ENCODE peak calls at places on chromosome 22, in ten cellular contexts. One of them, this sample, is unnamed.

GRCh38 chr22:45757068-45757467 is 85.4 kb downstream of the ATXN10 start:
- DNase-seq in C1 segment of cervical spinal cord: peak
- DNase-seq in HTR-8/SVneo: peak
- DNase-seq in CD8-positive, alpha-beta memory T cell: no peak
- DNase-seq in heart left ventricle: no peak
- DNase-seq in amniotic stem cell: peak
- DNase-seq in neural crest cell: no peak
- DNase-seq in DMS153: no peak
- DNase-seq in K562: no peak
- DNase-seq in tibial nerve: no peak
- DNase-seq in this sample: no peak

GRCh38 chr22:29873943-29874342 is 9.0 kb upstream of the MTMR3 start:
- DNase-seq in C1 segment of cervical spinal cord: no peak
- DNase-seq in HTR-8/SVneo: no peak
- DNase-seq in CD8-positive, alpha-beta memory T cell: no peak
- DNase-seq in heart left ventricle: no peak
- DNase-seq in amniotic stem cell: no peak
- DNase-seq in neural crest cell: no peak
- DNase-seq in DMS153: no peak
- DNase-seq in K562: no peak
- DNase-seq in tibial nerve: no peak
- DNase-seq in this sample: no peak

GRCh38 chr22:42439821-42440674 is 7.8 kb upstream of the NFAM1 start:
- DNase-seq in C1 segment of cervical spinal cord: peak
- DNase-seq in HTR-8/SVneo: no peak
- DNase-seq in CD8-positive, alpha-beta memory T cell: no peak
- DNase-seq in heart left ventricle: no peak
- DNase-seq in amniotic stem cell: no peak
- DNase-seq in neural crest cell: no peak
- DNase-seq in DMS153: no peak
- DNase-seq in K562: no peak
- DNase-seq in tibial nerve: peak
- DNase-seq in this sample: no peak

GRCh38 chr22:39748877-39749276 is 144.7 kb downstream of the ENTHD1 start:
- DNase-seq in C1 segment of cervical spinal cord: no peak
- DNase-seq in HTR-8/SVneo: no peak
- DNase-seq in CD8-positive, alpha-beta memory T cell: no peak
- DNase-seq in heart left ventricle: no peak
- DNase-seq in amniotic stem cell: no peak
- DNase-seq in neural crest cell: no peak
- DNase-seq in DMS153: peak
- DNase-seq in K562: no peak
- DNase-seq in tibial nerve: no peak
- DNase-seq in this sample: no peak

GRCh38 chr22:38820021-38820420 is 23.8 kb downstream of the NPTXR start:
- DNase-seq in C1 segment of cervical spinal cord: no peak
- DNase-seq in HTR-8/SVneo: no peak
- DNase-seq in CD8-positive, alpha-beta memory T cell: no peak
- DNase-seq in heart left ventricle: no peak
- DNase-seq in amniotic stem cell: no peak
- DNase-seq in neural crest cell: no peak
- DNase-seq in DMS153: no peak
- DNase-seq in K562: no peak
- DNase-seq in tibial nerve: no peak
- DNase-seq in this sample: no peak

GRCh38 chr22:48711669-48712068 is 1116.0 kb downstream of the BRD1 start:
- DNase-seq in C1 segment of cervical spinal cord: no peak
- DNase-seq in HTR-8/SVneo: no peak
- DNase-seq in CD8-positive, alpha-beta memory T cell: no peak
- DNase-seq in heart left ventricle: peak
- DNase-seq in amniotic stem cell: no peak
- DNase-seq in neural crest cell: no peak
- DNase-seq in DMS153: no peak
- DNase-seq in K562: no peak
- DNase-seq in tibial nerve: no peak
- DNase-seq in this sample: no peak

GRCh38 chr22:44192098-44192810 is 11.5 kb downstream of the PARVG start:
- DNase-seq in C1 segment of cervical spinal cord: no peak
- DNase-seq in HTR-8/SVneo: no peak
- DNase-seq in CD8-positive, alpha-beta memory T cell: no peak
- DNase-seq in heart left ventricle: no peak
- DNase-seq in amniotic stem cell: no peak
- DNase-seq in neural crest cell: peak
- DNase-seq in DMS153: no peak
- DNase-seq in K562: peak
- DNase-seq in tibial nerve: no peak
- DNase-seq in this sample: no peak

GRCh38 chr22:38316340-38317236 is 645 bp downstream of the CSNK1E start:
- DNase-seq in C1 segment of cervical spinal cord: peak
- DNase-seq in HTR-8/SVneo: no peak
- DNase-seq in CD8-positive, alpha-beta memory T cell: peak
- DNase-seq in heart left ventricle: peak
- DNase-seq in amniotic stem cell: no peak
- DNase-seq in neural crest cell: peak
- DNase-seq in DMS153: no peak
- DNase-seq in K562: peak
- DNase-seq in tibial nerve: peak
- DNase-seq in this sample: no peak

GRCh38 chr22:42150727-42151590 is 20.3 kb upstream of the CYP2D6 start:
- DNase-seq in C1 segment of cervical spinal cord: no peak
- DNase-seq in HTR-8/SVneo: no peak
- DNase-seq in CD8-positive, alpha-beta memory T cell: no peak
- DNase-seq in heart left ventricle: no peak
- DNase-seq in amniotic stem cell: no peak
- DNase-seq in neural crest cell: no peak
- DNase-seq in DMS153: no peak
- DNase-seq in K562: no peak
- DNase-seq in tibial nerve: no peak
- DNase-seq in this sample: no peak

GRCh38 chr22:20130739-20131592 is 638 bp upstream of the ZDHHC8 start:
- DNase-seq in C1 segment of cervical spinal cord: peak
- DNase-seq in HTR-8/SVneo: peak
- DNase-seq in CD8-positive, alpha-beta memory T cell: peak
- DNase-seq in heart left ventricle: peak
- DNase-seq in amniotic stem cell: peak
- DNase-seq in neural crest cell: peak
- DNase-seq in DMS153: peak
- DNase-seq in K562: peak
- DNase-seq in tibial nerve: peak
- DNase-seq in this sample: peak

GRCh38 chr22:41480397-41480735 is 11.4 kb downstream of the ACO2 start:
- DNase-seq in C1 segment of cervical spinal cord: no peak
- DNase-seq in HTR-8/SVneo: no peak
- DNase-seq in CD8-positive, alpha-beta memory T cell: no peak
- DNase-seq in heart left ventricle: no peak
- DNase-seq in amniotic stem cell: peak
- DNase-seq in neural crest cell: no peak
- DNase-seq in DMS153: no peak
- DNase-seq in K562: no peak
- DNase-seq in tibial nerve: no peak
- DNase-seq in this sample: no peak

GRCh38 chr22:19453718-19454117 is 6.2 kb upstream of the C22orf39 start:
- DNase-seq in C1 segment of cervical spinal cord: no peak
- DNase-seq in HTR-8/SVneo: no peak
- DNase-seq in CD8-positive, alpha-beta memory T cell: no peak
- DNase-seq in heart left ventricle: no peak
- DNase-seq in amniotic stem cell: no peak
- DNase-seq in neural crest cell: no peak
- DNase-seq in DMS153: no peak
- DNase-seq in K562: no peak
- DNase-seq in tibial nerve: no peak
- DNase-seq in this sample: no peak

GRCh38 chr22:17501679-17502285 is 61.5 kb upstream of the SLC25A18 start:
- DNase-seq in C1 segment of cervical spinal cord: no peak
- DNase-seq in HTR-8/SVneo: peak
- DNase-seq in CD8-positive, alpha-beta memory T cell: no peak
- DNase-seq in heart left ventricle: no peak
- DNase-seq in amniotic stem cell: peak
- DNase-seq in neural crest cell: peak
- DNase-seq in DMS153: peak
- DNase-seq in K562: peak
- DNase-seq in tibial nerve: peak
- DNase-seq in this sample: peak

GRCh38 chr22:44704159-44705021 is 2.4 kb downstream of the PRR5 start:
- DNase-seq in C1 segment of cervical spinal cord: no peak
- DNase-seq in HTR-8/SVneo: no peak
- DNase-seq in CD8-positive, alpha-beta memory T cell: no peak
- DNase-seq in heart left ventricle: no peak
- DNase-seq in amniotic stem cell: no peak
- DNase-seq in neural crest cell: no peak
- DNase-seq in DMS153: no peak
- DNase-seq in K562: no peak
- DNase-seq in tibial nerve: no peak
- DNase-seq in this sample: no peak

GRCh38 chr22:44505796-44506354 is 7.8 kb upstream of the RTL6 start:
- DNase-seq in C1 segment of cervical spinal cord: no peak
- DNase-seq in HTR-8/SVneo: no peak
- DNase-seq in CD8-positive, alpha-beta memory T cell: no peak
- DNase-seq in heart left ventricle: no peak
- DNase-seq in amniotic stem cell: no peak
- DNase-seq in neural crest cell: no peak
- DNase-seq in DMS153: no peak
- DNase-seq in K562: no peak
- DNase-seq in tibial nerve: no peak
- DNase-seq in this sample: no peak

GRCh38 chr22:47409501-47410275 is 647.2 kb downstream of the TBC1D22A start:
- DNase-seq in C1 segment of cervical spinal cord: no peak
- DNase-seq in HTR-8/SVneo: no peak
- DNase-seq in CD8-positive, alpha-beta memory T cell: no peak
- DNase-seq in heart left ventricle: no peak
- DNase-seq in amniotic stem cell: no peak
- DNase-seq in neural crest cell: no peak
- DNase-seq in DMS153: no peak
- DNase-seq in K562: no peak
- DNase-seq in tibial nerve: no peak
- DNase-seq in this sample: no peak

GRCh38 chr22:37611202-37611601 is 2.6 kb downstream of the GGA1 start:
- DNase-seq in C1 segment of cervical spinal cord: no peak
- DNase-seq in HTR-8/SVneo: no peak
- DNase-seq in CD8-positive, alpha-beta memory T cell: no peak
- DNase-seq in heart left ventricle: no peak
- DNase-seq in amniotic stem cell: no peak
- DNase-seq in neural crest cell: no peak
- DNase-seq in DMS153: no peak
- DNase-seq in K562: no peak
- DNase-seq in tibial nerve: no peak
- DNase-seq in this sample: no peak

GRCh38 chr22:42178910-42179495 is 48.4 kb upstream of the CYP2D6 start:
- DNase-seq in C1 segment of cervical spinal cord: no peak
- DNase-seq in HTR-8/SVneo: no peak
- DNase-seq in CD8-positive, alpha-beta memory T cell: no peak
- DNase-seq in heart left ventricle: no peak
- DNase-seq in amniotic stem cell: no peak
- DNase-seq in neural crest cell: no peak
- DNase-seq in DMS153: no peak
- DNase-seq in K562: no peak
- DNase-seq in tibial nerve: no peak
- DNase-seq in this sample: no peak

GRCh38 chr22:26273011-26273675 is 103.9 kb downstream of the SEZ6L start:
- DNase-seq in C1 segment of cervical spinal cord: peak
- DNase-seq in HTR-8/SVneo: no peak
- DNase-seq in CD8-positive, alpha-beta memory T cell: no peak
- DNase-seq in heart left ventricle: no peak
- DNase-seq in amniotic stem cell: no peak
- DNase-seq in neural crest cell: no peak
- DNase-seq in DMS153: no peak
- DNase-seq in K562: no peak
- DNase-seq in tibial nerve: no peak
- DNase-seq in this sample: no peak

GRCh38 chr22:21861290-21861848 is 6.1 kb downstream of the MAPK1 start:
- DNase-seq in C1 segment of cervical spinal cord: no peak
- DNase-seq in HTR-8/SVneo: no peak
- DNase-seq in CD8-positive, alpha-beta memory T cell: no peak
- DNase-seq in heart left ventricle: no peak
- DNase-seq in amniotic stem cell: no peak
- DNase-seq in neural crest cell: no peak
- DNase-seq in DMS153: no peak
- DNase-seq in K562: no peak
- DNase-seq in tibial nerve: no peak
- DNase-seq in this sample: no peak